ENCODE peak calls at places on chromosomes 16 and 17, in six cellular contexts. E is activated CD4-positive, alpha-beta T cell treated with anti-CD3 and anti-CD28 coated beads, Interleukin-2, amount 50 U/mL, for 1 hour; M is erythroblast; R is amygdala; G is mesenteric fat pad; I is NCI-H345. B is an unnamed sample.

GRCh38 chr17:57442914-57443571 is 186.7 kb downstream of the MSI2 start:
- DNase-seq in I (no peak), R (peak; percentile 52), E (peak; percentile 47), M (peak; percentile 22), G (no peak), B (no peak)

GRCh38 chr16:1533443-1533951 is at the start of gene TMEM204:
- DNase-seq in M (no peak), R (no peak), I (no peak), E (peak; percentile 41), G (no peak), B (no peak)

GRCh38 chr17:42928714-42929496 is 28.3 kb downstream of the G6PC1 start:
- DNase-seq in E (no peak), I (no peak), G (no peak), M (peak; percentile 89), R (no peak), B (no peak)

GRCh38 chr17:50275279-50275678 is 1.0 kb downstream of the TMEM92 start:
- DNase-seq in E (no peak), I (no peak), G (no peak), M (no peak), R (no peak), B (no peak)

GRCh38 chr16:86091976-86092375 is 193.0 kb downstream of the IRF8 start:
- DNase-seq in R (no peak), M (no peak), E (no peak), G (peak; percentile 57), I (no peak), B (no peak)

GRCh38 chr16:80263848-80264694 is 276.7 kb upstream of the DYNLRB2 start:
- DNase-seq in R (no peak), I (no peak), M (no peak), G (no peak), E (no peak), B (no peak)

GRCh38 chr16:13038591-13038990 is 137.2 kb downstream of the SHISA9 start:
- DNase-seq in R (no peak), I (no peak), M (no peak), G (no peak), E (no peak), B (no peak)

GRCh38 chr17:9833922-9834321 is 8.2 kb downstream of the GLP2R start:
- DNase-seq in G (peak; percentile 30), R (no peak), E (no peak), M (no peak), I (no peak), B (no peak)

GRCh38 chr16:12340151-12340733 is 363.7 kb downstream of the SNX29 start:
- DNase-seq in I (peak; percentile 68), G (no peak), E (peak; percentile 3), R (no peak), M (peak; percentile 9), B (peak; percentile 55)

GRCh38 chr17:9444687-9445086 is 130.9 kb downstream of the STX8 start:
- DNase-seq in E (no peak), G (no peak), M (no peak), R (no peak), I (no peak), B (no peak)

GRCh38 chr17:50426814-50427787 is 1.1 kb downstream of the ACSF2 start:
- DNase-seq in E (peak; percentile 6), I (no peak), G (no peak), R (peak; percentile 33), M (peak; percentile 80), B (no peak)

GRCh38 chr17:14228903-14229302 is 7.8 kb downstream of the CDRT15 start:
- DNase-seq in M (no peak), G (no peak), I (no peak), E (no peak), R (no peak), B (no peak)

GRCh38 chr17:19376799-19377198 is 1.5 kb upstream of the MAPK7 start:
- DNase-seq in R (no peak), I (peak; percentile 10), G (no peak), M (peak; percentile 22), E (no peak), B (no peak)

GRCh38 chr16:84543931-84544776 is 39.7 kb upstream of the MEAK7 start:
- DNase-seq in R (peak; percentile 26), E (peak; percentile 19), M (no peak), I (peak; percentile 70), G (no peak), B (no peak)

GRCh38 chr17:81888105-81888987 is 3.0 kb downstream of the ALYREF start:
- DNase-seq in M (no peak), E (no peak), R (no peak), G (no peak), I (no peak), B (no peak)

GRCh38 chr17:47287639-47288038 is 34.0 kb downstream of the ITGB3 start:
- DNase-seq in E (no peak), G (no peak), I (no peak), R (no peak), M (peak; percentile 74), B (no peak)

GRCh38 chr17:55717898-55718735 is 4.5 kb downstream of the TMEM100 start:
- DNase-seq in I (peak; percentile 71), M (peak; percentile 56), G (no peak), E (peak; percentile 58), R (peak; percentile 46), B (peak; percentile 27)

GRCh38 chr16:84545114-84545737 is 40.8 kb upstream of the MEAK7 start:
- DNase-seq in R (no peak), G (no peak), E (no peak), I (peak; percentile 35), M (no peak), B (no peak)

GRCh38 chr17:69672924-69673323 is 258.4 kb downstream of the MAP2K6 start:
- DNase-seq in E (no peak), G (no peak), M (peak; percentile 0), I (no peak), R (no peak), B (no peak)

GRCh38 chr17:60039509-60040442 is 38.9 kb downstream of the HEATR6 start:
- DNase-seq in I (no peak), M (no peak), R (no peak), G (no peak), E (no peak), B (peak; percentile 32)

GRCh38 chr16:74578838-74579237 is 28.1 kb downstream of the GLG1 start:
- DNase-seq in I (no peak), R (no peak), E (no peak), G (no peak), M (no peak), B (no peak)

GRCh38 chr17:32947736-32948135 is 19.8 kb downstream of the TMEM98 start:
- DNase-seq in I (no peak), E (no peak), R (no peak), M (no peak), G (no peak), B (no peak)

GRCh38 chr17:43573579-43574321 is 27.6 kb upstream of the ETV4 start:
- DNase-seq in I (no peak), E (no peak), M (no peak), G (no peak), R (no peak), B (no peak)

B was measured in NCI-H2029 treated with DMSO at 0.1 percent for 48 hours.